ENCODE peak calls at places on chromosomes 11 and 22, in four cellular contexts. T, F, M and N are unnamed samples.

GRCh38 chr11:61851128-61851899 is 23.2 kb downstream of the FADS2 start:
- DNase-seq in T (no peak), M (no peak), F (no peak), N (no peak)

GRCh38 chr11:76628408-76628947 is 42.1 kb downstream of the LRRC32 start:
- DNase-seq in F (no peak), T (no peak), M (no peak), N (no peak)

GRCh38 chr22:39999144-39999757 is 4.5 kb downstream of the FAM83F start:
- DNase-seq in F (peak), T (no peak), M (no peak), N (peak)

GRCh38 chr11:70695086-70695960 is 297.0 kb downstream of the CTTN start:
- DNase-seq in M (no peak), T (no peak), F (no peak), N (no peak)

GRCh38 chr11:7498193-7498592 is 12.9 kb downstream of the OLFML1 start:
- DNase-seq in M (no peak), F (no peak), T (no peak), N (no peak)

GRCh38 chr11:102793677-102794290 is 4.2 kb downstream of the MMP1 start:
- DNase-seq in M (no peak), F (peak), T (no peak), N (no peak)

GRCh38 chr22:39658367-39658766 is 87.8 kb downstream of the CACNA1I start:
- DNase-seq in T (no peak), F (no peak), M (no peak), N (peak)

GRCh38 chr11:2558402-2558801 is 113.6 kb downstream of the KCNQ1 start:
- DNase-seq in F (no peak), T (no peak), M (no peak), N (no peak)

GRCh38 chr11:103961010-103961409 is 75.4 kb upstream of the DDI1 start:
- DNase-seq in T (no peak), M (no peak), F (no peak), N (no peak)

GRCh38 chr11:1773131-1773510 is 9.4 kb upstream of the CTSD start:
- DNase-seq in T (no peak), F (no peak), M (no peak), N (no peak)

GRCh38 chr11:33701302-33701701 is 676 bp upstream of the C11orf91 start:
- DNase-seq in M (no peak), F (no peak), T (no peak), N (peak)

GRCh38 chr11:19237813-19238212 is 2.9 kb downstream of the E2F8 start:
- DNase-seq in T (no peak), F (no peak), M (no peak), N (no peak)

GRCh38 chr11:65417221-65417701 is 5.3 kb upstream of the NEAT1 start:
- DNase-seq in M (no peak), F (no peak), T (no peak), N (peak)

GRCh38 chr22:41682033-41682807 is 6.4 kb downstream of the SNU13 start:
- DNase-seq in F (peak), T (no peak), M (no peak), N (no peak)

GRCh38 chr22:44963055-44963454 is 46.8 kb downstream of the PHF21B start:
- DNase-seq in T (no peak), F (no peak), M (no peak), N (no peak)

GRCh38 chr11:20036625-20037335 is 123.5 kb downstream of the DBX1 start:
- DNase-seq in M (no peak), T (peak), F (no peak), N (peak)

GRCh38 chr11:27563201-27563600 is 56.6 kb upstream of the LIN7C start:
- DNase-seq in M (no peak), F (no peak), T (no peak), N (no peak)

GRCh38 chr11:134879931-134880330 is 467.9 kb upstream of the B3GAT1 start:
- DNase-seq in T (no peak), M (no peak), F (no peak), N (no peak)

GRCh38 chr11:69562302-69562701 is 78.7 kb upstream of the CCND1 start:
- DNase-seq in F (no peak), M (no peak), T (no peak), N (no peak)

GRCh38 chr11:43942651-43943356 is 367 bp downstream of the C11orf96 start:
- DNase-seq in F (peak), M (no peak), T (no peak), N (peak)

GRCh38 chr22:36363378-36363931 is 24.3 kb downstream of the MYH9 start:
- DNase-seq in F (no peak), T (peak), M (no peak), N (peak)

GRCh38 chr11:83115551-83115950 is 41.4 kb upstream of the PCF11 start:
- DNase-seq in T (peak), F (no peak), M (no peak), N (no peak)

GRCh38 chr11:65636108-65636809 is 1.6 kb upstream of the SIPA1 start:
- DNase-seq in M (no peak), F (no peak), T (no peak), N (no peak)